ENCODE peak calls at places on chromosomes 11 and 22, in six cellular contexts. E is tibial artery; V is H9; L is IMR-90; X is CD8-positive, alpha-beta T cell; C is pancreas. B is an unnamed sample.

GRCh38 chr11:118214210-118214914 is 10.4 kb downstream of the JAML start:
- DNase-seq in E (no peak), V (no peak), L (no peak), X (no peak), C (peak; percentile 31), B (no peak)

GRCh38 chr22:23750374-23750743 is 553 bp downstream of the ZNF70 start:
- DNase-seq in E (no peak), V (no peak), L (no peak), X (no peak), C (no peak), B (no peak)

GRCh38 chr11:67435031-67435726 is 2.3 kb downstream of the PTPRCAP start:
- DNase-seq in E (no peak), V (no peak), L (no peak), X (no peak), C (no peak), B (no peak)

GRCh38 chr11:66719111-66719872 is 9.7 kb downstream of the SPTBN2 start:
- DNase-seq in E (no peak), V (no peak), L (no peak), X (no peak), C (no peak), B (no peak)

GRCh38 chr22:26553056-26553752 is 36.7 kb downstream of the TPST2 start:
- DNase-seq in E (no peak), V (no peak), L (peak; percentile 94), X (no peak), C (peak; percentile 70), B (no peak)

GRCh38 chr11:122226810-122227379 is 110.9 kb upstream of the BLID start:
- DNase-seq in E (no peak), V (no peak), L (no peak), X (no peak), C (no peak), B (no peak)

GRCh38 chr11:43579171-43579918 is 101.2 kb upstream of the HSD17B12 start:
- DNase-seq in E (no peak), V (peak; percentile 78), L (peak; percentile 42), X (no peak), C (no peak), B (no peak)

GRCh38 chr22:23268139-23268712 is 87.9 kb downstream of the BCR start:
- DNase-seq in E (no peak), V (no peak), L (no peak), X (no peak), C (no peak), B (no peak)

GRCh38 chr11:1310772-1311468 is 1.5 kb upstream of the TOLLIP start:
- DNase-seq in E (no peak), V (no peak), L (no peak), X (peak; percentile 48), C (no peak), B (peak; percentile 54)

GRCh38 chr22:31676700-31677099 is 14.7 kb upstream of the PISD start:
- DNase-seq in E (peak; percentile 94), V (peak; percentile 98), L (peak; percentile 74), X (peak; percentile 83), C (peak; percentile 97), B (peak; percentile 93)

GRCh38 chr11:131889146-131889577 is 518.7 kb downstream of the NTM start:
- DNase-seq in E (no peak), V (no peak), L (peak; percentile 95), X (no peak), C (no peak), B (no peak)

GRCh38 chr11:72354356-72355115 is 79.8 kb downstream of the CLPB start:
- DNase-seq in E (no peak), V (peak; percentile 59), L (peak; percentile 31), X (no peak), C (no peak), B (no peak)

GRCh38 chr11:118342503-118343161 is at the start of gene CD3D:
- DNase-seq in E (no peak), V (no peak), L (no peak), X (peak; percentile 55), C (no peak), B (peak; percentile 60)

GRCh38 chr11:114563077-114563476 is 3.4 kb upstream of the NXPE1 start:
- DNase-seq in E (no peak), V (no peak), L (peak; percentile 8), X (no peak), C (no peak), B (no peak)

GRCh38 chr11:23688835-23689234 is 808.0 kb upstream of the LUZP2 start:
- DNase-seq in E (no peak), V (no peak), L (peak; percentile 70), X (no peak), C (no peak), B (no peak)

GRCh38 chr11:15776387-15776786 is 580.0 kb downstream of the SOX6 start:
- DNase-seq in E (no peak), V (no peak), L (no peak), X (no peak), C (no peak), B (no peak)

GRCh38 chr11:107078375-107078774 is 60.1 kb upstream of the GUCY1A2 start:
- DNase-seq in E (no peak), V (no peak), L (no peak), X (no peak), C (no peak), B (no peak)

GRCh38 chr22:30305519-30305905 is 16.2 kb upstream of the CASTOR1 start:
- DNase-seq in E (peak; percentile 85), V (no peak), L (no peak), X (peak; percentile 48), C (no peak), B (peak; percentile 50)

GRCh38 chr22:39688186-39688768 is 117.7 kb downstream of the CACNA1I start:
- DNase-seq in E (no peak), V (no peak), L (no peak), X (no peak), C (no peak), B (no peak)

GRCh38 chr22:24265734-24266133 is 4.9 kb upstream of the SPECC1L start:
- DNase-seq in E (no peak), V (no peak), L (peak; percentile 5), X (no peak), C (no peak), B (no peak)

GRCh38 chr11:111081021-111081511 is 164.5 kb upstream of the POU2AF2 start:
- DNase-seq in E (no peak), V (no peak), L (peak; percentile 7), X (no peak), C (no peak), B (no peak)

GRCh38 chr11:2523821-2524391 is 79.1 kb downstream of the KCNQ1 start:
- DNase-seq in E (no peak), V (peak; percentile 18), L (no peak), X (no peak), C (peak; percentile 11), B (no peak)

GRCh38 chr11:19398772-19399542 is 158.2 kb upstream of the E2F8 start:
- DNase-seq in E (peak; percentile 79), V (no peak), L (peak; percentile 94), X (no peak), C (peak; percentile 19), B (no peak)

GRCh38 chr22:19179472-19180048 is 1.0 kb upstream of the SLC25A1 start:
- DNase-seq in E (peak; percentile 78), V (peak; percentile 88), L (peak; percentile 85), X (no peak), C (peak; percentile 75), B (peak; percentile 23)

GRCh38 chr11:133525976-133526375 is 6.3 kb downstream of the OPCML start:
- DNase-seq in E (no peak), V (no peak), L (no peak), X (no peak), C (no peak), B (no peak)

GRCh38 chr11:127890026-127890611 is 697.2 kb downstream of the ETS1 start:
- DNase-seq in E (no peak), V (no peak), L (peak; percentile 17), X (no peak), C (no peak), B (no peak)

GRCh38 chr11:127898422-127899365 is 688.7 kb downstream of the ETS1 start:
- DNase-seq in E (no peak), V (no peak), L (no peak), X (no peak), C (no peak), B (no peak)

DNA sequence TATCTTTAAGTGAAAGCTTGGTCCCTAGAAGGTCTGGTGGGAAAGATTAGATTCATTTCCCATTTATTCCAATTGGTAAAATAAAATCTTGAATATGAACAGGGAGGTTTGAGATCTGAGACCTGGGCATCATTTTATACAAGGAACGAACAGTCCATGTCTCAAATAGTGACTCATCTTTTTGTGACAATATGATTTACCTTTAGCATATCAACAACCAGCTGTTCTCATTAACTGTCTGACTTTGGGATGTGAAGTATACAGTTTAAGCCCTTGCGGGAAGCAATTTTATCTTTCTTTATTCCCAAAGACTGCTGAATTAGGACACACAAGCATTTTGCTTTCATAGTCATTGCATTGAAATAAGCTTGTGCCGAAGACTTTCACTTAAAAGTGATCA is 691.6 kb downstream of the ETS1 start:
- DNase-seq in E (no peak), V (no peak), L (no peak), X (no peak), C (no peak), B (no peak)
- TF ChIP-seq CTCF in E (no peak), V (no peak), L (no peak), X (no peak), C (no peak), B (no peak)

DNA sequence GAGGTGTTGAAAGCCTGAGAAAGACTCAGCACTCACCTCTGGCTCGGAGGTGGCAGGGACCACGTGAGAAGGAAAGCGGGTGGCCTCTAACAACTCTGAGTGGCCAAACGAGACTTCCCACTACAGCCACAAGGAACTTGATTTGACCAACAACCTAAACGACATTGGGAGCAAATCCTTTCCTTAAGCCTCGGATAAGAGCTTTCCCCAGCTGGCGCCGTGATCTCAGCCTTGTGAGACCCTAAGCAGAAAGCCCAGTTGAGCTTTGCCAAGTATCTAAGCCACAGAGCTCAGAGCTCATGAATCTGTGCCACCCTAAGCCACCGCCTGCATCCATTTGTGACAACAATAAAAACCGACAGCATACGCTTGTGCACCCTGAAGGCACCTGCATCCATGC is 636.0 kb downstream of the TBC1D22A start:
- DNase-seq in E (no peak), V (no peak), L (no peak), X (no peak), C (no peak), B (no peak)
- H3K9me3 ChIP-seq in E (no peaks in the 10 kb centered on the region), V (peaks cover 97% of the 10 kb centered on the region), L (peaks cover 28% of the 10 kb centered on the region), X (no peaks in the 10 kb centered on the region), C (no peaks in the 10 kb centered on the region), B (no peaks in the 10 kb centered on the region)

GRCh38 chr22:32969502-32969901 is 88.7 kb downstream of the SYN3 start:
- DNase-seq in E (no peak), V (no peak), L (no peak), X (no peak), C (no peak), B (no peak)
- TF ChIP-seq CTCF in E (no peak), V (no peak), L (no peak), X (no peak), C (no peak), B (no peak)

GRCh38 chr22:48156603-48157355 is 1394.3 kb downstream of the TBC1D22A start:
- DNase-seq in E (no peak), V (no peak), L (no peak), X (no peak), C (no peak), B (no peak)
- H3K9me3 ChIP-seq in E (no peaks in the 10 kb centered on the region), V (no peaks in the 10 kb centered on the region), L (peaks cover 53% of the 10 kb centered on the region), X (no peaks in the 10 kb centered on the region), C (no peaks in the 10 kb centered on the region), B (no peaks in the 10 kb centered on the region)

DNA sequence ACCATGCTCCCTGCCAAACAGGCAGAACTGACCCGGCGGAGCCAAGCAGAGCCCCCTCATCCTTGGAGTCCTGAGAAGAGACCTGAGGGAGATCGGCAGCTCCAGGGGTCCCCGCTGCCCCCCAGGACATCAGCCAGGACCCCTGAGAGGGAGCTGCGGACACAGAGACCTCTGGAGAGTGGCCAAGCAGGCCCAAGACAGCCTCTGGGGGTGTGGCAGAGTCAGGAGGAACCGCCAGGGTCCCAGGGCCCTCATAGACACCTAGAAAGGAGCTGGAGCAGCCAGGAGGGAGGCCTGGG is 37.5 kb downstream of the TRIOBP start:
- DNase-seq in E (no peak), V (no peak), L (no peak), X (no peak), C (no peak), B (no peak)
- TF ChIP-seq CTCF in E (no peak), V (no peak), L (no peak), X (no peak), C (no peak), B (no peak)

B was measured in CD4-positive, alpha-beta T cell.